ENCODE peak calls at places on chromosomes 11 and 22, in eight cellular contexts. One of them, this sample, is unnamed.

GRCh38 chr11:47500121-47500520 is 51.2 kb upstream of the RAPSN start:
- DNase-seq in fibroblast of lung: no peak
- DNase-seq in ovary: no peak
- DNase-seq in AG10803: no peak
- DNase-seq in bronchial epithelial cell: no peak
- DNase-seq in psoas muscle: no peak
- DNase-seq in brain microvascular endothelial cell: no peak
- DNase-seq in heart left ventricle: no peak
- DNase-seq in this sample: no peak

GRCh38 chr11:27717377-27717776 is 17.1 kb upstream of the BDNF start:
- DNase-seq in fibroblast of lung: peak; percentile 21
- DNase-seq in ovary: no peak
- DNase-seq in AG10803: no peak
- DNase-seq in bronchial epithelial cell: no peak
- DNase-seq in psoas muscle: no peak
- DNase-seq in brain microvascular endothelial cell: no peak
- DNase-seq in heart left ventricle: no peak
- DNase-seq in this sample: no peak

GRCh38 chr11:123601136-123601535 is 53.3 kb downstream of the SCN3B start:
- DNase-seq in fibroblast of lung: peak; percentile 23
- DNase-seq in ovary: no peak
- DNase-seq in AG10803: peak; percentile 90
- DNase-seq in bronchial epithelial cell: peak; percentile 34
- DNase-seq in psoas muscle: no peak
- DNase-seq in brain microvascular endothelial cell: peak; percentile 14
- DNase-seq in heart left ventricle: no peak
- DNase-seq in this sample: peak; percentile 58

GRCh38 chr11:121426476-121427454 is 25.3 kb upstream of the SORL1 start:
- DNase-seq in fibroblast of lung: no peak
- DNase-seq in ovary: peak; percentile 44
- DNase-seq in AG10803: no peak
- DNase-seq in bronchial epithelial cell: no peak
- DNase-seq in psoas muscle: peak; percentile 62
- DNase-seq in brain microvascular endothelial cell: no peak
- DNase-seq in heart left ventricle: peak; percentile 52
- DNase-seq in this sample: no peak

GRCh38 chr11:9138612-9139579 is 47.5 kb upstream of the SCUBE2 start:
- DNase-seq in fibroblast of lung: peak; percentile 92
- DNase-seq in ovary: peak; percentile 38
- DNase-seq in AG10803: peak; percentile 84
- DNase-seq in bronchial epithelial cell: peak; percentile 97
- DNase-seq in psoas muscle: no peak
- DNase-seq in brain microvascular endothelial cell: peak; percentile 82
- DNase-seq in heart left ventricle: no peak
- DNase-seq in this sample: peak; percentile 64

GRCh38 chr11:119094816-119095065 is 6.9 kb downstream of the DPAGT1 start:
- DNase-seq in fibroblast of lung: peak; percentile 84
- DNase-seq in ovary: peak; percentile 81
- DNase-seq in AG10803: peak; percentile 88
- DNase-seq in bronchial epithelial cell: peak; percentile 59
- DNase-seq in psoas muscle: peak; percentile 94
- DNase-seq in brain microvascular endothelial cell: peak; percentile 77
- DNase-seq in heart left ventricle: peak; percentile 84
- DNase-seq in this sample: peak; percentile 59

GRCh38 chr11:70203749-70204465 is 811 bp downstream of the FADD start:
- DNase-seq in fibroblast of lung: peak; percentile 87
- DNase-seq in ovary: peak; percentile 61
- DNase-seq in AG10803: peak; percentile 77
- DNase-seq in bronchial epithelial cell: peak; percentile 89
- DNase-seq in psoas muscle: peak; percentile 70
- DNase-seq in brain microvascular endothelial cell: peak; percentile 95
- DNase-seq in heart left ventricle: peak; percentile 73
- DNase-seq in this sample: peak; percentile 50

GRCh38 chr11:14339356-14339755 is 19.6 kb downstream of the RRAS2 start:
- DNase-seq in fibroblast of lung: no peak
- DNase-seq in ovary: no peak
- DNase-seq in AG10803: no peak
- DNase-seq in bronchial epithelial cell: no peak
- DNase-seq in psoas muscle: no peak
- DNase-seq in brain microvascular endothelial cell: no peak
- DNase-seq in heart left ventricle: no peak
- DNase-seq in this sample: no peak

GRCh38 chr22:49754674-49755590 is 72.7 kb downstream of the BRD1 start:
- DNase-seq in fibroblast of lung: no peak
- DNase-seq in ovary: no peak
- DNase-seq in AG10803: no peak
- DNase-seq in bronchial epithelial cell: no peak
- DNase-seq in psoas muscle: peak; percentile 46
- DNase-seq in brain microvascular endothelial cell: no peak
- DNase-seq in heart left ventricle: no peak
- DNase-seq in this sample: no peak

GRCh38 chr22:32714458-32715250 is 86.9 kb upstream of the TIMP3 start:
- DNase-seq in fibroblast of lung: peak; percentile 57
- DNase-seq in ovary: no peak
- DNase-seq in AG10803: no peak
- DNase-seq in bronchial epithelial cell: no peak
- DNase-seq in psoas muscle: no peak
- DNase-seq in brain microvascular endothelial cell: no peak
- DNase-seq in heart left ventricle: no peak
- DNase-seq in this sample: no peak

GRCh38 chr11:57639321-57640067 is 10.2 kb downstream of the YPEL4 start:
- DNase-seq in fibroblast of lung: peak; percentile 68
- DNase-seq in ovary: no peak
- DNase-seq in AG10803: no peak
- DNase-seq in bronchial epithelial cell: no peak
- DNase-seq in psoas muscle: no peak
- DNase-seq in brain microvascular endothelial cell: no peak
- DNase-seq in heart left ventricle: no peak
- DNase-seq in this sample: no peak

GRCh38 chr22:45336971-45337431 is 27.3 kb downstream of the FAM118A start:
- DNase-seq in fibroblast of lung: no peak
- DNase-seq in ovary: peak; percentile 70
- DNase-seq in AG10803: peak; percentile 38
- DNase-seq in bronchial epithelial cell: peak; percentile 8
- DNase-seq in psoas muscle: peak; percentile 88
- DNase-seq in brain microvascular endothelial cell: no peak
- DNase-seq in heart left ventricle: peak; percentile 85
- DNase-seq in this sample: no peak

GRCh38 chr22:30005213-30005857 is 74.9 kb upstream of the HORMAD2 start:
- DNase-seq in fibroblast of lung: peak; percentile 43
- DNase-seq in ovary: peak; percentile 47
- DNase-seq in AG10803: peak; percentile 67
- DNase-seq in bronchial epithelial cell: peak; percentile 57
- DNase-seq in psoas muscle: peak; percentile 82
- DNase-seq in brain microvascular endothelial cell: peak; percentile 72
- DNase-seq in heart left ventricle: peak; percentile 55
- DNase-seq in this sample: no peak

GRCh38 chr22:49871482-49871881 is 17.8 kb downstream of the ZBED4 start:
- DNase-seq in fibroblast of lung: no peak
- DNase-seq in ovary: no peak
- DNase-seq in AG10803: no peak
- DNase-seq in bronchial epithelial cell: no peak
- DNase-seq in psoas muscle: no peak
- DNase-seq in brain microvascular endothelial cell: no peak
- DNase-seq in heart left ventricle: no peak
- DNase-seq in this sample: no peak

DNA sequence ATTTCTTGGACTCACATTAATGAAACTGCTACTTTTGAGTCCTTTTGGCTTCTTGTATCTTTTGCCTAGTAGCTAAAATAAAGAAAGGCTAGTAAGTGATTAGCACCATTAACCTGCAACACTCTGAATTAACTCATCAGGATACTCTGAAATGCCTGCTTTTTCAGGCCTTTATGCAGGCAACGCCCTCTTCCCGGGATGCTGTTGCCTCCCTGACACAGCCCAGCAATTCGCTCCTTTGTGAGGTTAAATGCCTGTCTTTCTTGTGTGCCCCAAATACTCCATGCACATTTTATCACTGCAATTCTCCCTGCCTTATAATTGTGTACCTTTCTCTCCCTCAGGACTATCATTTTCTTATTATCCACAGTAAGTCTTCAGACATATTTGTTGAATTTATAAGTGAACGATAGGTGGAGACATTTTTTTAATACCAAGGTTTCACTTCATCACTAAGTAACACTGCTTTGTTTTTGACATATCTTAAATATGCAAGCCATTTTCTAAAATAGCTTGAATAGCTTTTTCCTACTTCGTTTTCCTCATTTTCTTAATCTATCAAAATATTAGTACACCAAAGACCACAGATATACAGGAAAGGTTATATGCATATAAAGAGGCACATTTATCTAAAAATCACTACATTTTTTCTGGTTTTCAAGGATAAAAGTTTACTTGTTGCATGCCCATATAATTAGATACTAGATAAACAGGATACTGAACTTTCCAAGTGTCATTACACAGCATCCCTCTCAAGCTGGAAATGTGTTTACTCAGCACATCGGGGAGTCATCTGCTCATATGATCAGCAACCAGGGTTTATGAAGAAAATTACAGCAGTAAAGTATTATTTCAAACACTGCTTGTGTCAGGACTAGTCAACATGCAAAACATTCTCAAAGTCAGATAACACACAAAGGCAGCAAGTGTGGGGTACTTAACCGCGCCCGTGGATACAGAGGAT is 48.5 kb upstream of the DDI1 start:
- DNase-seq in fibroblast of lung: no peak
- DNase-seq in ovary: no peak
- DNase-seq in AG10803: no peak
- DNase-seq in bronchial epithelial cell: peak; percentile 30
- DNase-seq in psoas muscle: no peak
- DNase-seq in brain microvascular endothelial cell: no peak
- DNase-seq in heart left ventricle: no peak
- DNase-seq in this sample: no peak
- TF ChIP-seq CTCF in fibroblast of lung: no peak
- TF ChIP-seq CTCF in ovary: no peak
- TF ChIP-seq CTCF in AG10803: no peak
- TF ChIP-seq CTCF in bronchial epithelial cell: no peak
- TF ChIP-seq CTCF in psoas muscle: no peak
- TF ChIP-seq CTCF in brain microvascular endothelial cell: no peak
- TF ChIP-seq CTCF in heart left ventricle: no peak
- TF ChIP-seq CTCF in this sample: no peak

GRCh38 chr22:23184764-23185113 is 4.4 kb downstream of the BCR start:
- DNase-seq in fibroblast of lung: no peak
- DNase-seq in ovary: no peak
- DNase-seq in AG10803: no peak
- DNase-seq in bronchial epithelial cell: no peak
- DNase-seq in psoas muscle: no peak
- DNase-seq in brain microvascular endothelial cell: no peak
- DNase-seq in heart left ventricle: no peak
- DNase-seq in this sample: no peak

GRCh38 chr22:23182289-23183106 is 2.2 kb downstream of the BCR start:
- DNase-seq in fibroblast of lung: peak; percentile 41
- DNase-seq in ovary: no peak
- DNase-seq in AG10803: no peak
- DNase-seq in bronchial epithelial cell: peak; percentile 88
- DNase-seq in psoas muscle: no peak
- DNase-seq in brain microvascular endothelial cell: no peak
- DNase-seq in heart left ventricle: no peak
- DNase-seq in this sample: no peak

GRCh38 chr22:23183107-23183698 is 2.9 kb downstream of the BCR start:
- DNase-seq in fibroblast of lung: peak; percentile 80
- DNase-seq in ovary: peak; percentile 52
- DNase-seq in AG10803: peak; percentile 66
- DNase-seq in bronchial epithelial cell: peak; percentile 51
- DNase-seq in psoas muscle: no peak
- DNase-seq in brain microvascular endothelial cell: peak; percentile 43
- DNase-seq in heart left ventricle: peak; percentile 56
- DNase-seq in this sample: peak; percentile 10

GRCh38 chr22:23181763-23182288 is 1.5 kb downstream of the BCR start:
- DNase-seq in fibroblast of lung: no peak
- DNase-seq in ovary: no peak
- DNase-seq in AG10803: no peak
- DNase-seq in bronchial epithelial cell: no peak
- DNase-seq in psoas muscle: no peak
- DNase-seq in brain microvascular endothelial cell: no peak
- DNase-seq in heart left ventricle: no peak
- DNase-seq in this sample: no peak

DNA sequence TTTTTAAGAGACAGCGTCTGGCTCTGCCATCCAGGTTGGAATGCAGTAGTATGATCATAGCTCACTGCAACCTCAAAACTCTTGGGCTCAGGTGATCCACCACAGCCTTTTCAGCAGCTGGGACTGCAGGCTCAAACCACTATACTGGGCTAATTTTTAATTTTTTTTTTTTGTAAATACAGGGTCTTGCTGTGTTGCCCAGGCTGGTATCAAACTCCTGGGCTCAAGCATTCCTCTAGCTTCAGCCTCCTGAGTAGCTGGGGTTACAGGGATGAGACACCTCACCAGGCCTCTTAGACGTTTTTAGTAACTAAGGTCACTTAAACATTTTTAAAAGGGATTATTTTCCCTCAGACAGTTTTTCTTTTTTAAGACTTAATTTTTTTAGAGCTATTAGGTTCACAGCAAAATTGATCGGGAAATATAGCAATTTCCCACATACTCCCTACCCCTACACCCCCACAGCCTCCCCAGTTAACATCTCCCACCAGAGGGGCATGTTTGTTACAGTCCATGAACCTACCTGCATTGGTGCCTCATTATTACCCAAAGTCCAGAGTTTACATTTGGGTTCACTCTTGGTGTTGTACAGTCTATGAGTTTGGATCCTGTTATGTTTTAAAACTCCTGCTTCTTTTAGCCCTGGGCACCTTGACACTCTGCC is 3.9 kb downstream of the BCR start:
- DNase-seq in fibroblast of lung: no peak
- DNase-seq in ovary: no peak
- DNase-seq in AG10803: no peak
- DNase-seq in bronchial epithelial cell: no peak
- DNase-seq in psoas muscle: no peak
- DNase-seq in brain microvascular endothelial cell: no peak
- DNase-seq in heart left ventricle: no peak
- DNase-seq in this sample: no peak
- TF ChIP-seq CTCF in fibroblast of lung: no peak
- TF ChIP-seq CTCF in ovary: no peak
- TF ChIP-seq CTCF in AG10803: no peak
- TF ChIP-seq CTCF in bronchial epithelial cell: no peak
- TF ChIP-seq CTCF in psoas muscle: no peak
- TF ChIP-seq CTCF in brain microvascular endothelial cell: no peak
- TF ChIP-seq CTCF in heart left ventricle: no peak
- TF ChIP-seq CTCF in this sample: no peak

DNA sequence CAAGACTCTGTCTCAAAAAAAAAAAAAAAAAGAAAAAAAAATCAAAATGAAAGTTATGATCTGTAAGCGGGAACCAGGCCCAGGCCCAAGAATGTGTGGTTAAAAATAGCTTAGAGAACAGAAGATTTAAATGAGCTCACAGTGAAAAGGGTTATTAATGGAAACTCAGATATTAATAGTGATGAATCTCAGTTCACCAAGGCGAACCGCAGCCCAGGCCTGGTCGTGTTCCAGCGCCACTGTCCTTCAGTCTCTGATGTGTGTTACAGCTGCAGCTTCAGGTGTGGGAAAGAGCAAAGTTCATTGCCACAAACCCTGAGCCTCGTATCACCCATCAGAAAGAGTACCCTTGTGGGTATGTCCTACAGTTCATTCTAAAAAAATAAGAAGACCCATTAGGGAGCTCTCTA is 107.1 kb downstream of the GAB2 start:
- DNase-seq in fibroblast of lung: peak; percentile 49
- DNase-seq in ovary: peak; percentile 51
- DNase-seq in AG10803: peak; percentile 46
- DNase-seq in bronchial epithelial cell: no peak
- DNase-seq in psoas muscle: peak; percentile 75
- DNase-seq in brain microvascular endothelial cell: peak; percentile 28
- DNase-seq in heart left ventricle: peak; percentile 77
- DNase-seq in this sample: no peak
- TF ChIP-seq CTCF in fibroblast of lung: no peak
- TF ChIP-seq CTCF in ovary: no peak
- TF ChIP-seq CTCF in AG10803: no peak
- TF ChIP-seq CTCF in bronchial epithelial cell: no peak
- TF ChIP-seq CTCF in psoas muscle: no peak
- TF ChIP-seq CTCF in brain microvascular endothelial cell: no peak
- TF ChIP-seq CTCF in heart left ventricle: no peak
- TF ChIP-seq CTCF in this sample: no peak

GRCh38 chr11:10893713-10894112 is 35.9 kb upstream of the ZBED5 start:
- DNase-seq in fibroblast of lung: peak; percentile 54
- DNase-seq in ovary: no peak
- DNase-seq in AG10803: peak; percentile 79
- DNase-seq in bronchial epithelial cell: peak; percentile 50
- DNase-seq in psoas muscle: no peak
- DNase-seq in brain microvascular endothelial cell: peak; percentile 45
- DNase-seq in heart left ventricle: no peak
- DNase-seq in this sample: peak; percentile 55
- TF ChIP-seq CTCF in fibroblast of lung: peak; percentile 64
- TF ChIP-seq CTCF in ovary: no peak
- TF ChIP-seq CTCF in AG10803: peak; percentile 53
- TF ChIP-seq CTCF in bronchial epithelial cell: peak; percentile 42
- TF ChIP-seq CTCF in psoas muscle: peak; percentile 35
- TF ChIP-seq CTCF in brain microvascular endothelial cell: peak; percentile 54
- TF ChIP-seq CTCF in heart left ventricle: peak; percentile 28
- TF ChIP-seq CTCF in this sample: peak; percentile 52